ENCODE peak calls at places on chromosomes 7 and 10, in four cellular contexts. Z, R, H and G are unnamed samples.

GRCh38 chr7:15556706-15557105 is 5.1 kb downstream of the AGMO start:
- DNase-seq in R (no peak), H (no peak), Z (peak), G (no peak)

GRCh38 chr7:31747553-31747952 is 60.5 kb downstream of the PPP1R17 start:
- DNase-seq in R (no peak), Z (no peak), H (peak), G (no peak)

GRCh38 chr10:86130737-86131475 is 235.7 kb downstream of the GRID1 start:
- DNase-seq in R (no peak), Z (no peak), H (no peak), G (no peak)

GRCh38 chr10:133270773-133271297 is 5.8 kb downstream of the ADAM8 start:
- DNase-seq in R (no peak), H (no peak), Z (no peak), G (no peak)

GRCh38 chr7:92246363-92247101 is 758 bp downstream of the ANKIB1 start:
- DNase-seq in R (peak), Z (peak), H (peak), G (peak)

GRCh38 chr7:90211391-90212148 is at the start of gene STEAP2:
- DNase-seq in Z (peak), H (peak), R (peak), G (peak)

GRCh38 chr10:127679642-127680255 is 57.2 kb upstream of the FOXI2 start:
- DNase-seq in H (no peak), Z (no peak), R (no peak), G (peak)

GRCh38 chr10:76049581-76050290 is 618.3 kb downstream of the LRMDA start:
- DNase-seq in H (no peak), Z (peak), R (no peak), G (no peak)

GRCh38 chr7:85030893-85031292 is 156.0 kb downstream of the SEMA3D start:
- DNase-seq in H (peak), Z (peak), R (peak), G (no peak)